ENCODE peak calls at places on chromosomes 13 and 19, in eight cellular contexts. One of them, this sample, is unnamed.

GRCh38 chr13:45046445-45046844 is 57.1 kb downstream of the GPALPP1 start:
- DNase-seq in prostate gland: no peak
- DNase-seq in ascending aorta: no peak
- DNase-seq in esophagus squamous epithelium: no peak
- DNase-seq in BJ: no peak
- DNase-seq in SW480: no peak
- DNase-seq in nephron progenitor cell: no peak
- DNase-seq in effector CD4-positive, alpha-beta T cell: no peak
- DNase-seq in this sample: no peak

GRCh38 chr19:11767633-11768133 is 883 bp downstream of the ZNF441 start:
- DNase-seq in BJ: no peak
- DNase-seq in prostate gland: peak
- DNase-seq in nephron progenitor cell: peak
- DNase-seq in esophagus squamous epithelium: no peak
- DNase-seq in SW480: peak
- DNase-seq in ascending aorta: peak
- DNase-seq in effector CD4-positive, alpha-beta T cell: no peak
- DNase-seq in this sample: peak

GRCh38 chr19:40601061-40601973 is at the start of gene LTBP4:
- DNase-seq in ascending aorta: peak
- DNase-seq in effector CD4-positive, alpha-beta T cell: no peak
- DNase-seq in prostate gland: no peak
- DNase-seq in esophagus squamous epithelium: no peak
- DNase-seq in nephron progenitor cell: peak
- DNase-seq in BJ: no peak
- DNase-seq in SW480: peak
- DNase-seq in this sample: peak

GRCh38 chr19:48613024-48613851 is 1.6 kb downstream of the FAM83E start:
- DNase-seq in prostate gland: no peak
- DNase-seq in esophagus squamous epithelium: no peak
- DNase-seq in nephron progenitor cell: no peak
- DNase-seq in ascending aorta: no peak
- DNase-seq in effector CD4-positive, alpha-beta T cell: no peak
- DNase-seq in BJ: no peak
- DNase-seq in SW480: no peak
- DNase-seq in this sample: no peak

GRCh38 chr13:38384171-38384570 is 34.5 kb downstream of the UFM1 start:
- DNase-seq in ascending aorta: no peak
- DNase-seq in esophagus squamous epithelium: no peak
- DNase-seq in nephron progenitor cell: no peak
- DNase-seq in effector CD4-positive, alpha-beta T cell: no peak
- DNase-seq in SW480: no peak
- DNase-seq in prostate gland: no peak
- DNase-seq in BJ: no peak
- DNase-seq in this sample: peak

GRCh38 chr13:112144616-112145220 is 77.8 kb downstream of the SOX1 start:
- DNase-seq in ascending aorta: no peak
- DNase-seq in BJ: no peak
- DNase-seq in SW480: no peak
- DNase-seq in effector CD4-positive, alpha-beta T cell: no peak
- DNase-seq in esophagus squamous epithelium: no peak
- DNase-seq in nephron progenitor cell: no peak
- DNase-seq in prostate gland: no peak
- DNase-seq in this sample: no peak

GRCh38 chr19:3959766-3960131 is 11.2 kb downstream of the DAPK3 start:
- DNase-seq in effector CD4-positive, alpha-beta T cell: no peak
- DNase-seq in SW480: no peak
- DNase-seq in nephron progenitor cell: no peak
- DNase-seq in BJ: no peak
- DNase-seq in esophagus squamous epithelium: no peak
- DNase-seq in ascending aorta: no peak
- DNase-seq in prostate gland: no peak
- DNase-seq in this sample: no peak

GRCh38 chr19:58394821-58395219 is 636 bp upstream of the RNF225 start:
- DNase-seq in prostate gland: no peak
- DNase-seq in BJ: no peak
- DNase-seq in nephron progenitor cell: no peak
- DNase-seq in effector CD4-positive, alpha-beta T cell: no peak
- DNase-seq in ascending aorta: no peak
- DNase-seq in esophagus squamous epithelium: no peak
- DNase-seq in SW480: peak
- DNase-seq in this sample: no peak

GRCh38 chr13:50078512-50079277 is 63.5 kb downstream of the KCNRG start:
- DNase-seq in ascending aorta: no peak
- DNase-seq in effector CD4-positive, alpha-beta T cell: no peak
- DNase-seq in nephron progenitor cell: no peak
- DNase-seq in BJ: no peak
- DNase-seq in esophagus squamous epithelium: no peak
- DNase-seq in prostate gland: no peak
- DNase-seq in SW480: no peak
- DNase-seq in this sample: no peak

This sample was measured in GM23248.